ENCODE peak calls at places on chromosomes 1 and 21, in six cellular contexts. W is neural progenitor cell, B is HCT116, S is PC-3, Q is MM.1S, V is SK-N-SH. C is an unnamed sample.

GRCh38 chr1:89347296-89347695 is 16.6 kb upstream of the GBP6 start:
- DNase-seq in V (no peak), B (no peak), S (no peak), W (no peak), Q (no peak), C (no peak)

GRCh38 chr1:201736707-201737320 is 92.1 kb upstream of the IPO9 start:
- DNase-seq in Q (peak; percentile 91), S (no peak), B (no peak), V (no peak), W (no peak), C (no peak)

GRCh38 chr1:248807067-248807737 is 18.5 kb downstream of the SH3BP5L start:
- DNase-seq in B (peak; percentile 4), W (peak; percentile 72), V (peak; percentile 79), S (peak; percentile 60), Q (peak; percentile 47), C (peak; percentile 68)

GRCh38 chr1:232996143-232996542 is 45.7 kb downstream of the NTPCR start:
- DNase-seq in W (no peak), V (no peak), B (no peak), Q (no peak), S (no peak), C (no peak)

GRCh38 chr1:24966724-24967346 is 36.8 kb upstream of the RUNX3 start:
- DNase-seq in V (no peak), W (no peak), Q (no peak), B (peak; percentile 48), S (peak; percentile 54), C (peak; percentile 85)

GRCh38 chr1:185435696-185436379 is 118.8 kb upstream of the IVNS1ABP start:
- DNase-seq in W (no peak), V (no peak), Q (no peak), B (no peak), S (no peak), C (no peak)

GRCh38 chr1:91830242-91831131 is 55.5 kb downstream of the TGFBR3 start:
- DNase-seq in V (no peak), W (no peak), S (peak; percentile 26), Q (no peak), B (no peak), C (peak; percentile 87)

GRCh38 chr21:40047993-40048730 is 180.9 kb downstream of the PCP4 start:
- DNase-seq in V (no peak), W (no peak), B (no peak), Q (no peak), S (no peak), C (no peak)

GRCh38 chr1:152141971-152142584 is 16.9 kb downstream of the RPTN start:
- DNase-seq in S (peak; percentile 90), W (peak; percentile 31), Q (peak; percentile 62), B (peak; percentile 63), V (peak; percentile 9), C (peak; percentile 86)

GRCh38 chr1:97814121-97814520 is 106.7 kb downstream of the DPYD start:
- DNase-seq in W (no peak), B (no peak), Q (no peak), S (peak; percentile 59), V (no peak), C (peak; percentile 76)

GRCh38 chr1:229869225-229869624 is 197.8 kb upstream of the GALNT2 start:
- DNase-seq in W (no peak), S (no peak), V (no peak), Q (no peak), B (no peak), C (no peak)

GRCh38 chr1:159339517-159339916 is 37.4 kb downstream of the FCER1A start:
- DNase-seq in S (no peak), Q (no peak), V (no peak), W (no peak), B (no peak), C (peak; percentile 15)

GRCh38 chr1:19091539-19091938 is 118.5 kb downstream of the UBR4 start:
- DNase-seq in V (no peak), Q (no peak), W (no peak), B (no peak), S (no peak), C (no peak)

GRCh38 chr21:32448803-32449594 is 36.5 kb downstream of the EVA1C start:
- DNase-seq in B (no peak), W (no peak), Q (no peak), V (no peak), S (no peak), C (peak; percentile 29)

GRCh38 chr1:30525631-30525979 is 197.8 kb downstream of the MATN1 start:
- DNase-seq in V (no peak), Q (no peak), S (no peak), B (no peak), W (no peak), C (no peak)
- TF ChIP-seq EZH2phosphoT487 in V (no peak), Q (no peak), S (no peak), B (no peak), W (no peak), C (no peak)

GRCh38 chr1:38093569-38094520 is 47.3 kb upstream of the POU3F1 start:
- DNase-seq in B (no peak), V (no peak), W (no peak), S (no peak), Q (no peak), C (no peak)

GRCh38 chr1:38094711-38095336 is 48.2 kb upstream of the POU3F1 start:
- DNase-seq in V (no peak), W (no peak), B (no peak), Q (no peak), S (no peak), C (no peak)

GRCh38 chr1:38098101-38098847 is 51.7 kb upstream of the POU3F1 start:
- DNase-seq in W (no peak), S (no peak), B (no peak), V (no peak), Q (no peak), C (no peak)

GRCh38 chr1:38097256-38097655 is 50.7 kb upstream of the POU3F1 start:
- DNase-seq in W (no peak), V (no peak), B (no peak), Q (no peak), S (no peak), C (no peak)

DNA sequence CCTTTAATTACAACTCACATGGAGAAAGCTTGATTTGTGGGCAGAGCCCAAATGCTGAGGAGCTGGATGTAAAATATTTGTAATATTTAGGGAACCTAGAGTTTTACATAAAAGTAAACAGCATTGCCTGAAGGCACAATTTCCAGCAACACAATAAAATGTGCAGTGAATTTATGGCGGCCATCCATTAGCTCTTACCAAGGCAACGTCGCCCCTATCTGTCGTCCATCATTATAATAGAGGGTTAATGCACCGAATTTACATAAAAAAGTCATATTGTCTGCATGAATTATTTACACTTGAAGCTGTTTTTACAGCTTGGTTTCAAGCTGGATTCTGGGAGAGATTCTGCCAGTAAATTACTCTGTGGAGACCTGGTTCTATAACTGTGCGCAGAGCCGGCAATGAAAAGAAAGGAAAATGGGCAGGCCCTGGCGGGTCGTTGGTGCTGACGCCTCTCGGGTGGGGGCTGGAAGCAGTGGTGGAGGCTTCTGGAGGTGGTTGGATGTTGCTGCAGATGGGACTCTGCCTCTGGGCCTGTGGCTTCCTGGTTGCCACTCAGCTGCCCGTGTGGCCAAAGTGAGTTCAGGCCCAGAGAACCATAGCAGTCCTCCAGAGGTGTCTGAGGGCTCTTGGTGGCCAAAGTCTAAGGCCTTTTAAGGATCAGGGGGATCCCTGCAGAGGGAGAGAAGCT is 48.9 kb upstream of the POU3F1 start:
- DNase-seq in Q (no peak), V (no peak), B (no peak), S (no peak), W (no peak), C (no peak)
- H3K4me3 ChIP-seq in Q (no peak overlapping the region), V (no peak overlapping the region), B (no peak overlapping the region), S (no peak overlapping the region), W (no peak overlapping the region), C (no peak overlapping the region)

GRCh38 chr1:47406966-47407365 is 9.1 kb upstream of the FOXE3 start:
- DNase-seq in Q (no peak), W (no peak), B (no peak), V (no peak), S (no peak), C (peak; percentile 22)

GRCh38 chr1:47412437-47412836 is 3.6 kb upstream of the FOXE3 start:
- DNase-seq in B (no peak), V (no peak), Q (no peak), S (no peak), W (peak; percentile 87), C (no peak)

GRCh38 chr1:47407481-47407880 is 8.6 kb upstream of the FOXE3 start:
- DNase-seq in S (no peak), W (no peak), V (no peak), Q (no peak), B (no peak), C (peak; percentile 75)

GRCh38 chr1:47411441-47411840 is 4.6 kb upstream of the FOXE3 start:
- DNase-seq in W (no peak), V (no peak), B (no peak), Q (no peak), S (no peak), C (peak; percentile 74)

GRCh38 chr1:47409311-47410085 is 6.6 kb upstream of the FOXE3 start:
- DNase-seq in Q (no peak), B (no peak), W (no peak), V (no peak), S (no peak), C (peak; percentile 95)
- H3K9ac ChIP-seq in Q (no peak overlapping the region), B (no peak overlapping the region), W (no peak overlapping the region), V (no peak overlapping the region), S (no peak overlapping the region), C (no peak overlapping the region)

DNA sequence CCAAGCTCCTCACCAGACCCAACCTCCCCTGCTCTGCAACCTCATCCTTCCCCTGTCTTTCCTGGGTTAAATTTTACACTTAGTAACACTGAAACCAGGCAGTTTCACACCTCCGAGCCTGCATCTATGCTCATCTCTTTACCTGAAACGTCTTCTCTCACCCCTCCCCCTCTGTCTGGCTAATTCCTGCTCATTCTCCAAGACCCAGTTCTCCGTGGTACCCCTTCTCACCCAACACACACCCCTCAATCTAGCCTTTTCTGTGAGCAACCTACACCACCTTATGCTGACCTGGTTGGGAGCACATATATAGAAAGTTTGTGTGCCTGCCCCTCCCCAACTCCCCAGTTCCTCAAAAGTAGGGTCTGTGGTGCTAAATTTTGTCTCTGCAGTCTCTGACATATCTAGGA is 3.7 kb upstream of the KIAA1614 start:
- DNase-seq in V (peak; percentile 7), W (no peak), Q (peak; percentile 19), S (no peak), B (no peak), C (no peak)
- TF ChIP-seq EZH2phosphoT487 in V (no peak), W (no peak), Q (no peak), S (no peak), B (no peak), C (no peak)

GRCh38 chr1:65422241-65423203 is 2.1 kb downstream of the LEPR start:
- DNase-seq in W (no peak), S (peak; percentile 31), V (no peak), B (no peak), Q (no peak), C (peak; percentile 59)
- H3K4me3 ChIP-seq in W (peak overlapping the region; percentile 93), S (peak overlapping the region; percentile 86), V (peak overlapping the region; percentile 95), B (no peak overlapping the region), Q (no peak overlapping the region), C (peak overlapping the region; percentile 89)

GRCh38 chr21:30234050-30234449 is 18.2 kb upstream of the CLDN8 start:
- DNase-seq in S (no peak), Q (no peak), B (no peak), W (no peak), V (no peak), C (no peak)

GRCh38 chr21:30233228-30233627 is 17.3 kb upstream of the CLDN8 start:
- DNase-seq in Q (no peak), V (no peak), W (no peak), S (no peak), B (no peak), C (no peak)

GRCh38 chr21:30234643-30235042 is 18.7 kb upstream of the CLDN8 start:
- DNase-seq in W (no peak), B (no peak), S (peak; percentile 81), V (no peak), Q (no peak), C (peak; percentile 86)

GRCh38 chr21:30232011-30232410 is 16.1 kb upstream of the CLDN8 start:
- DNase-seq in B (no peak), W (no peak), S (no peak), Q (no peak), V (no peak), C (peak; percentile 26)

GRCh38 chr21:30233636-30234035 is 17.7 kb upstream of the CLDN8 start:
- DNase-seq in Q (no peak), B (no peak), V (no peak), S (no peak), W (no peak), C (no peak)
- H3K9ac ChIP-seq in Q (no peak overlapping the region), B (no peak overlapping the region), V (no peak overlapping the region), S (no peak overlapping the region), W (no peak overlapping the region), C (no peak overlapping the region)

C was measured in GM23248.